ENCODE peak calls at places on chromosomes 11 and 22, in eight cellular contexts. G is mucosa of descending colon, N is spleen, B is HL-60, J is WERI-Rb-1, E is IMR-90, S is tibial nerve, Y is progenitor cell of endocrine pancreas. D is an unnamed sample.
A peak's percentile ranks its signal among the peaks of the same experiment; 100 is the strongest.

GRCh38 chr11:23539556-23539955 is 679.3 kb upstream of the CCDC179 start:
- DNase-seq in G (no peak), N (no peak), B (no peak), J (no peak), E (no peak), S (no peak), Y (no peak), D (no peak)

GRCh38 chr11:110833033-110833484 is 120.8 kb upstream of the ARHGAP20 start:
- DNase-seq in G (no peak), N (no peak), B (no peak), J (no peak), E (peak; percentile 89), S (no peak), Y (no peak), D (no peak)

GRCh38 chr11:111355956-111356659 is 23.0 kb downstream of the POU2AF1 start:
- DNase-seq in G (no peak), N (no peak), B (no peak), J (no peak), E (no peak), S (no peak), Y (no peak), D (no peak)

GRCh38 chr11:120147950-120148270 is 10.0 kb upstream of the TRIM29 start:
- DNase-seq in G (no peak), N (no peak), B (no peak), J (no peak), E (no peak), S (no peak), Y (no peak), D (no peak)

GRCh38 chr11:77602385-77603105 is 12.8 kb downstream of the AQP11 start:
- DNase-seq in G (no peak), N (no peak), B (no peak), J (no peak), E (peak; percentile 90), S (no peak), Y (no peak), D (peak; percentile 48)

GRCh38 chr11:692824-693414 is 2.1 kb downstream of the DEAF1 start:
- DNase-seq in G (peak; percentile 64), N (peak; percentile 84), B (no peak), J (no peak), E (no peak), S (no peak), Y (no peak), D (no peak)

GRCh38 chr11:83483808-83484207 is 197.6 kb upstream of the CCDC90B start:
- DNase-seq in G (no peak), N (no peak), B (no peak), J (no peak), E (no peak), S (no peak), Y (no peak), D (no peak)

GRCh38 chr11:47447906-47448305 is 1.0 kb downstream of the RAPSN start:
- DNase-seq in G (no peak), N (no peak), B (no peak), J (no peak), E (no peak), S (no peak), Y (no peak), D (no peak)

GRCh38 chr22:39173787-39174497 is 21.5 kb upstream of the CBX7 start:
- DNase-seq in G (peak; percentile 52), N (peak; percentile 82), B (no peak), J (no peak), E (no peak), S (no peak), Y (no peak), D (no peak)

GRCh38 chr11:104594228-104594958 is 303.9 kb downstream of the CASP12 start:
- DNase-seq in G (no peak), N (no peak), B (no peak), J (no peak), E (peak; percentile 39), S (no peak), Y (no peak), D (no peak)

GRCh38 chr11:133945087-133945974 is 11.4 kb downstream of the IGSF9B start:
- DNase-seq in G (peak; percentile 53), N (peak; percentile 86), B (no peak), J (no peak), E (peak; percentile 14), S (no peak), Y (no peak), D (no peak)

GRCh38 chr11:113572349-113572748 is 97.2 kb upstream of the DRD2 start:
- DNase-seq in G (no peak), N (no peak), B (no peak), J (no peak), E (no peak), S (no peak), Y (no peak), D (no peak)

GRCh38 chr11:31493235-31493634 is 16.2 kb downstream of the IMMP1L start:
- DNase-seq in G (no peak), N (no peak), B (no peak), J (no peak), E (no peak), S (no peak), Y (no peak), D (no peak)
- TF ChIP-seq CTCF in G (no peak), N (no peak), B (no peak), J (no peak), E (no peak), S (no peak), Y (no peak), D (no peak)

GRCh38 chr11:102367364-102367763 is 20.4 kb downstream of the BIRC2 start:
- DNase-seq in G (no peak), N (no peak), B (no peak), J (no peak), E (peak; percentile 23), S (no peak), Y (no peak), D (no peak)
- TF ChIP-seq CTCF in G (no peak), N (no peak), B (no peak), J (no peak), E (peak; percentile 29), S (peak; percentile 25), Y (no peak), D (no peak)

GRCh38 chr11:117457835-117458234 is 130.2 kb downstream of the CEP164 start:
- DNase-seq in G (no peak), N (peak; percentile 66), B (no peak), J (no peak), E (no peak), S (no peak), Y (no peak), D (no peak)
- TF ChIP-seq CTCF in G (no peak), N (no peak), B (no peak), J (no peak), E (no peak), S (no peak), Y (peak; percentile 19), D (no peak)

DNA sequence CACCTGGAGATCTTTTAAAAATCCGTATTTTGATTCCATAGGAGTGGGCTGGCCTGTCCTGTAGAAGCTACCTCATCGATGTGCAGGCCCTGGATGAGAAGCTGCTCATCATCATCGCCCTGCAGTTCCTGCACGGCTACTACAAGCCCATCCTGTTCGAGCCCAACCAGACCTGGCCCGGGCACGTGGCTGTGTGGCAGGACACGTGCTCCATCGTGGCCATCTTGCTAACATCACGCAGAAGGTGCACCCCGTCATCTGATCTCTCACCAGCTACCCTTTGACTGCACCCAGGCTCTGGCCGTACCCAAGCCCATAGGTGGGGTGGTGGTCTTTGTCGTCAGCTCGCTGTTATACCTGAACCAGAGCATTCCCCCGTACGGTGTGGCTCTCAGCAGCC is 14.2 kb upstream of the SLC5A4 start:
- DNase-seq in G (no peak), N (no peak), B (no peak), J (no peak), E (no peak), S (no peak), Y (no peak), D (no peak)
- TF ChIP-seq CTCF in G (no peak), N (no peak), B (no peak), J (no peak), E (no peak), S (no peak), Y (no peak), D (no peak)

DNA sequence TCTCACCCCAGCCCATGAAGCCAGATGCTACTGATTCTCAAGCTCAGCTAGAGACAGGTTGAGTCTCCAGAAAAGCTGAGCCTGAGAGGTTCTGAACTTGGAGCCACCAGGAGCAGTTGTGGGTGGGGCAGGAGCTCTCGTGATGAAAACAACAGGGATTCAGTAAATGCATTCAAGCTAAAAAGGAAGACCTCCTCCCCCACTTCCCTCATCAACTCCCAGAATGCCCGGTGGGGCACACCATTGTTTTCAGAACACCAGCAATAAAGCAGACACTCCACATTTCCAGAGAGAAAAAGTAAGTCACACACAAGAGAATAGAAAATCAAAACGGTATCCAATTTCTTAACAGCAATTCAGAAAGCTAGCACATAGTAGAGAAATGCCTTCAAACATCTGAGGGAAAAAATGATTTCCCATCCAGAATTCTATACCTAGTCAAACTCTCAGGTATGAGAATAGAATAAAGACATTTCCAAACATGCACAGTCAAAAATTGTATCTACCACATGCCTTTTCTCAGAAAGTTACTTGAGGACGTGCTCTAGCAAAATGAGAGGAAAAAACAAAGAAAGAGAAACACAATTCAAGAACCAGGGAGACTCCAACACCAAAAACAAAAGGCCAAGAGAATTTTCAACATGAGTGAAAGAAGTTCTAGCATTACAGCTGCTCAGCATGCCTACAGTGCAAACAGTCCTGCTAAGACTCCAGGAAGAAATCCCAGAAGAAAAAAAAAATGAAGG is 56.8 kb downstream of the CDKN1C start:
- DNase-seq in G (no peak), N (no peak), B (no peak), J (no peak), E (no peak), S (no peak), Y (no peak), D (no peak)
- TF ChIP-seq CTCF in G (no peak), N (no peak), B (no peak), J (no peak), E (no peak), S (no peak), Y (no peak), D (no peak)

GRCh38 chr11:125338435-125338834 is 157.6 kb downstream of the FEZ1 start:
- DNase-seq in G (no peak), N (peak; percentile 25), B (no peak), J (peak; percentile 33), E (no peak), S (no peak), Y (no peak), D (no peak)

GRCh38 chr11:125337836-125338235 is 158.2 kb downstream of the FEZ1 start:
- DNase-seq in G (no peak), N (peak; percentile 21), B (no peak), J (no peak), E (peak; percentile 28), S (no peak), Y (no peak), D (no peak)

GRCh38 chr11:125332821-125333220 is 163.2 kb downstream of the FEZ1 start:
- DNase-seq in G (no peak), N (peak; percentile 61), B (no peak), J (no peak), E (no peak), S (no peak), Y (no peak), D (no peak)

GRCh38 chr11:125333354-125334077 is 162.5 kb downstream of the FEZ1 start:
- DNase-seq in G (no peak), N (no peak), B (no peak), J (no peak), E (no peak), S (no peak), Y (no peak), D (no peak)

GRCh38 chr11:125335101-125335500 is 161.0 kb downstream of the FEZ1 start:
- DNase-seq in G (no peak), N (peak; percentile 56), B (no peak), J (no peak), E (no peak), S (no peak), Y (no peak), D (no peak)
- TF ChIP-seq CTCF in G (no peak), N (no peak), B (no peak), J (no peak), E (no peak), S (no peak), Y (no peak), D (no peak)

GRCh38 chr11:60918251-60918940 is 4.4 kb downstream of the TMEM109 start:
- DNase-seq in G (no peak), N (no peak), B (no peak), J (no peak), E (no peak), S (no peak), Y (no peak), D (no peak)
- TF ChIP-seq CTCF in G (no peak), N (no peak), B (no peak), J (no peak), E (no peak), S (no peak), Y (no peak), D (no peak)